ENCODE peak calls at places on chromosomes 13 and 19, in nine cellular contexts. Q is stimulated activated CD4-positive, alpha-beta T cell treated with anti-CD3 and anti-CD28 coated beads, Interleukin-12 subunit alpha, Interleukin-12 subunit beta, amount 100 ng/mL, for 24 hours; E is HT1080; T is iPS-NIHi11; A is brain microvascular endothelial cell; O is heart left ventricle; J is tibial nerve; B is cardiac fibroblast; C is endothelial cell. R is an unnamed sample.

GRCh38 chr19:52557231-52557995 is 12.7 kb upstream of the ZNF701 start:
- DNase-seq in Q (no peak), E (no peak), T (no peak), A (no peak), O (no peak), J (no peak), B (no peak), C (no peak), R (no peak)

GRCh38 chr19:50639121-50640112 is at the start of gene SYT3:
- DNase-seq in Q (no peak), E (no peak), T (peak; percentile 92), A (peak; percentile 29), O (no peak), J (no peak), B (peak; percentile 58), C (no peak), R (peak; percentile 30)

GRCh38 chr13:96900992-96901391 is 93.3 kb downstream of the OXGR1 start:
- DNase-seq in Q (no peak), E (no peak), T (peak; percentile 19), A (no peak), O (no peak), J (no peak), B (no peak), C (no peak), R (no peak)

GRCh38 chr13:114235697-114236096 is 1.0 kb downstream of the CDC16 start:
- DNase-seq in Q (no peak), E (no peak), T (no peak), A (no peak), O (no peak), J (no peak), B (no peak), C (no peak), R (no peak)

GRCh38 chr13:21741396-21741795 is 70.5 kb downstream of the FGF9 start:
- DNase-seq in Q (no peak), E (no peak), T (no peak), A (no peak), O (no peak), J (no peak), B (no peak), C (no peak), R (no peak)

GRCh38 chr19:50909240-50910070 is 1.7 kb downstream of the KLK4 start:
- DNase-seq in Q (peak; percentile 14), E (no peak), T (peak; percentile 97), A (peak; percentile 43), O (no peak), J (peak; percentile 40), B (peak; percentile 40), C (peak; percentile 85), R (peak; percentile 60)

GRCh38 chr19:38114651-38115050 is 109.4 kb downstream of the DPF1 start:
- DNase-seq in Q (no peak), E (no peak), T (no peak), A (no peak), O (no peak), J (no peak), B (no peak), C (no peak), R (no peak)

GRCh38 chr13:79456051-79456450 is 24.9 kb upstream of the NDFIP2 start:
- DNase-seq in Q (no peak), E (no peak), T (no peak), A (no peak), O (no peak), J (no peak), B (no peak), C (no peak), R (no peak)

GRCh38 chr13:39971526-39971925 is 316.1 kb downstream of the COG6 start:
- DNase-seq in Q (no peak), E (no peak), T (no peak), A (no peak), O (no peak), J (no peak), B (no peak), C (no peak), R (no peak)

GRCh38 chr19:45164577-45165335 is 4.0 kb upstream of the NKPD1 start:
- DNase-seq in Q (peak; percentile 33), E (peak; percentile 79), T (peak; percentile 78), A (peak; percentile 45), O (peak; percentile 80), J (no peak), B (peak; percentile 85), C (no peak), R (peak; percentile 86)

GRCh38 chr19:58563034-58563573 is 4.7 kb upstream of the UBE2M start:
- DNase-seq in Q (no peak), E (no peak), T (no peak), A (no peak), O (peak; percentile 41), J (no peak), B (peak; percentile 19), C (peak; percentile 31), R (peak; percentile 49)